ENCODE peak calls at places on chromosomes 7 and 10, in eight cellular contexts. J is GM13976, G is cardiac fibroblast, B is upper lobe of right lung, M is esophagus squamous epithelium, C is heart right ventricle, H is NCI-H2171, P is SJCRH30. K is an unnamed sample.

GRCh38 chr10:35335718-35336083 is 608 bp upstream of the CCNY start:
- DNase-seq in J (no peak), G (no peak), B (no peak), M (no peak), C (no peak), H (no peak), P (peak; percentile 15), K (no peak)

GRCh38 chr7:39667354-39667923 is 44.1 kb downstream of the RALA start:
- DNase-seq in J (no peak), G (peak; percentile 49), B (no peak), M (no peak), C (no peak), H (peak; percentile 57), P (no peak), K (peak; percentile 66)

GRCh38 chr10:29886299-29886698 is 173.1 kb downstream of the JCAD start:
- DNase-seq in J (no peak), G (no peak), B (no peak), M (no peak), C (no peak), H (no peak), P (peak; percentile 9), K (no peak)

GRCh38 chr10:79559726-79560125 is 481 bp downstream of the SFTPA2 start:
- DNase-seq in J (no peak), G (no peak), B (no peak), M (no peak), C (no peak), H (no peak), P (no peak), K (no peak)

GRCh38 chr7:116356979-116357378 is 142.6 kb upstream of the CAV2 start:
- DNase-seq in J (no peak), G (no peak), B (no peak), M (no peak), C (no peak), H (no peak), P (peak; percentile 35), K (no peak)

GRCh38 chr7:137038706-137039105 is 170.3 kb downstream of the CHRM2 start:
- DNase-seq in J (no peak), G (no peak), B (no peak), M (no peak), C (no peak), H (no peak), P (no peak), K (no peak)

GRCh38 chr7:47345754-47346377 is 236.0 kb downstream of the TNS3 start:
- DNase-seq in J (no peak), G (no peak), B (no peak), M (no peak), C (no peak), H (no peak), P (no peak), K (no peak)

GRCh38 chr7:131608112-131608498 is 51.7 kb upstream of the PODXL start:
- DNase-seq in J (no peak), G (no peak), B (no peak), M (no peak), C (no peak), H (peak; percentile 55), P (peak; percentile 98), K (peak; percentile 38)

K was measured in NCI-H1694 treated with DMSO at 0.1 percent for 48 hours.